ENCODE peak calls at places on chromosomes 16 and 17, in nine cellular contexts. P, N, X, A, I, K, V, Y and S are unnamed samples.

GRCh38 chr17:74467221-74467951 is 952 bp downstream of the CD300A start:
- DNase-seq in P (no peak), N (no peak), X (no peak), A (no peak), I (no peak), K (no peak), V (no peak), Y (no peak), S (peak)

GRCh38 chr16:86229866-86230656 is 280.3 kb upstream of the FOXF1 start:
- DNase-seq in P (no peak), N (no peak), X (no peak), A (no peak), I (no peak), K (no peak), V (no peak), Y (no peak), S (no peak)

GRCh38 chr16:25060920-25061319 is 45.8 kb upstream of the ARHGAP17 start:
- DNase-seq in P (no peak), N (no peak), X (no peak), A (no peak), I (no peak), K (no peak), V (no peak), Y (no peak), S (no peak)

GRCh38 chr17:3843935-3844516 is 2.0 kb downstream of the NCBP3 start:
- DNase-seq in P (no peak), N (peak), X (peak), A (no peak), I (peak), K (no peak), V (peak), Y (no peak), S (peak)

GRCh38 chr17:46056800-46057304 is 57.8 kb downstream of the STH start:
- DNase-seq in P (no peak), N (no peak), X (no peak), A (peak), I (no peak), K (peak), V (peak), Y (no peak), S (no peak)

GRCh38 chr17:17141860-17142552 is 64.1 kb downstream of the PLD6 start:
- DNase-seq in P (peak), N (peak), X (peak), A (no peak), I (no peak), K (no peak), V (peak), Y (no peak), S (peak)

GRCh38 chr16:533391-534088 is 6.0 kb downstream of the CAPN15 start:
- DNase-seq in P (no peak), N (no peak), X (no peak), A (no peak), I (peak), K (no peak), V (no peak), Y (no peak), S (no peak)

GRCh38 chr16:49857423-49858181 is 1.7 kb upstream of the ZNF423 start:
- DNase-seq in P (peak), N (peak), X (peak), A (no peak), I (peak), K (no peak), V (peak), Y (peak), S (peak)

GRCh38 chr16:66617010-66617434 is 12.5 kb downstream of the CMTM3 start:
- DNase-seq in P (no peak), N (no peak), X (no peak), A (no peak), I (no peak), K (no peak), V (peak), Y (no peak), S (no peak)

GRCh38 chr17:82848022-82848592 is 8.3 kb upstream of the ZNF750 start:
- DNase-seq in P (no peak), N (no peak), X (no peak), A (peak), I (peak), K (no peak), V (peak), Y (peak), S (peak)

GRCh38 chr17:70355185-70355584 is 185.9 kb downstream of the KCNJ2 start:
- DNase-seq in P (no peak), N (no peak), X (no peak), A (no peak), I (no peak), K (no peak), V (peak), Y (no peak), S (peak)

GRCh38 chr17:33310296-33310695 is 17.2 kb upstream of the ASIC2 start:
- DNase-seq in P (no peak), N (no peak), X (no peak), A (no peak), I (no peak), K (no peak), V (no peak), Y (no peak), S (no peak)

GRCh38 chr16:85141491-85142128 is 29.3 kb upstream of the CIBAR2 start:
- DNase-seq in P (no peak), N (no peak), X (no peak), A (no peak), I (no peak), K (no peak), V (no peak), Y (no peak), S (peak)

GRCh38 chr17:77995146-77995852 is 36.8 kb downstream of the TNRC6C start:
- DNase-seq in P (peak), N (no peak), X (no peak), A (no peak), I (no peak), K (no peak), V (no peak), Y (no peak), S (no peak)

GRCh38 chr16:30041841-30042240 is 10.8 kb upstream of the TLCD3B start:
- DNase-seq in P (no peak), N (no peak), X (no peak), A (no peak), I (peak), K (no peak), V (peak), Y (no peak), S (peak)

GRCh38 chr16:66581246-66581952 is 2.1 kb downstream of the CMTM2 start:
- DNase-seq in P (no peak), N (no peak), X (no peak), A (no peak), I (no peak), K (no peak), V (peak), Y (no peak), S (peak)

GRCh38 chr17:79557724-79558572 is 52.9 kb downstream of the RBFOX3 start:
- DNase-seq in P (no peak), N (no peak), X (no peak), A (no peak), I (no peak), K (no peak), V (no peak), Y (no peak), S (peak)

GRCh38 chr17:33072421-33073175 is 81.0 kb downstream of the SPACA3 start:
- DNase-seq in P (no peak), N (no peak), X (no peak), A (no peak), I (no peak), K (no peak), V (peak), Y (no peak), S (no peak)

GRCh38 chr16:641326-642188 is at the start of gene MCRIP2:
- DNase-seq in P (peak), N (peak), X (peak), A (no peak), I (peak), K (no peak), V (peak), Y (peak), S (peak)

GRCh38 chr17:35799942-35800341 is 4.5 kb upstream of the MMP28 start:
- DNase-seq in P (peak), N (no peak), X (no peak), A (no peak), I (no peak), K (no peak), V (peak), Y (peak), S (peak)

GRCh38 chr17:39564201-39564828 is 43.4 kb downstream of the NEUROD2 start:
- DNase-seq in P (no peak), N (no peak), X (peak), A (no peak), I (peak), K (no peak), V (no peak), Y (peak), S (no peak)

GRCh38 chr17:65467156-65467555 is 94.3 kb downstream of the AXIN2 start:
- DNase-seq in P (no peak), N (no peak), X (no peak), A (no peak), I (no peak), K (no peak), V (no peak), Y (no peak), S (no peak)

GRCh38 chr16:67685388-67686112 is 18.9 kb downstream of the C16orf86 start:
- DNase-seq in P (no peak), N (no peak), X (no peak), A (no peak), I (no peak), K (no peak), V (no peak), Y (no peak), S (no peak)

GRCh38 chr17:6366144-6366755 is 68.7 kb downstream of the AIPL1 start:
- DNase-seq in P (no peak), N (no peak), X (peak), A (peak), I (no peak), K (no peak), V (peak), Y (no peak), S (no peak)

GRCh38 chr17:20202141-20202574 is 193.0 kb downstream of the SPECC1 start:
- DNase-seq in P (no peak), N (no peak), X (peak), A (no peak), I (no peak), K (no peak), V (no peak), Y (no peak), S (no peak)

GRCh38 chr17:80195671-80196529 is 24.2 kb downstream of the SGSH start:
- DNase-seq in P (no peak), N (peak), X (peak), A (no peak), I (peak), K (no peak), V (no peak), Y (no peak), S (peak)

GRCh38 chr17:5557485-5557884 is 26.8 kb downstream of the NLRP1 start:
- DNase-seq in P (no peak), N (no peak), X (peak), A (peak), I (no peak), K (peak), V (peak), Y (no peak), S (no peak)

GRCh38 chr17:42290577-42290976 is 2.3 kb downstream of the STAT5A start:
- DNase-seq in P (no peak), N (no peak), X (no peak), A (no peak), I (no peak), K (no peak), V (no peak), Y (no peak), S (peak)

GRCh38 chr17:44314869-44315661 is 6.7 kb downstream of the RUNDC3A start:
- DNase-seq in P (no peak), N (no peak), X (peak), A (no peak), I (no peak), K (no peak), V (no peak), Y (peak), S (peak)

GRCh38 chr16:57544129-57544653 is 1.7 kb downstream of the ADGRG5 start:
- DNase-seq in P (no peak), N (no peak), X (no peak), A (no peak), I (no peak), K (no peak), V (peak), Y (no peak), S (no peak)

GRCh38 chr17:62987136-62987535 is 21.1 kb downstream of the TANC2 start:
- DNase-seq in P (no peak), N (no peak), X (peak), A (no peak), I (no peak), K (no peak), V (no peak), Y (no peak), S (no peak)

GRCh38 chr16:86700396-86700945 is 122.1 kb downstream of the FOXL1 start:
- DNase-seq in P (no peak), N (no peak), X (no peak), A (no peak), I (no peak), K (no peak), V (no peak), Y (no peak), S (no peak)

GRCh38 chr16:546909-547770 is 13.1 kb upstream of the PRR35 start:
- DNase-seq in P (peak), N (peak), X (peak), A (no peak), I (no peak), K (no peak), V (peak), Y (no peak), S (peak)

GRCh38 chr17:14337596-14338079 is 36.8 kb downstream of the HS3ST3B1 start:
- DNase-seq in P (no peak), N (no peak), X (no peak), A (no peak), I (no peak), K (no peak), V (no peak), Y (no peak), S (peak)

GRCh38 chr16:3950343-3951193 is 70.1 kb upstream of the CREBBP start:
- DNase-seq in P (peak), N (no peak), X (no peak), A (no peak), I (peak), K (peak), V (peak), Y (peak), S (peak)